ENCODE peak calls at places on chromosomes 5 and 9, in four cellular contexts. K is WTC11, H is K562, Z is HepG2. I is an unnamed sample.

GRCh38 chr5:68088302-68088701 is 127.3 kb upstream of the PIK3R1 start:
- DNase-seq in H (no peak), Z (no peak), K (no peak), I (no peak)

GRCh38 chr5:143155445-143155844 is 248.0 kb downstream of the NR3C1 start:
- DNase-seq in H (no peak), Z (no peak), K (no peak), I (no peak)

GRCh38 chr5:83925321-83925877 is 204.7 kb upstream of the HAPLN1 start:
- DNase-seq in Z (no peak), K (no peak), H (no peak), I (no peak)

GRCh38 chr5:68252678-68253520 is 37.3 kb downstream of the PIK3R1 start:
- DNase-seq in K (peak), H (peak), Z (peak), I (peak)

GRCh38 chr5:134902071-134902801 is 2.7 kb upstream of the PCBD2 start:
- DNase-seq in H (no peak), K (no peak), Z (no peak), I (no peak)

GRCh38 chr5:102617857-102618187 is 119.0 kb upstream of the SLCO6A1 start:
- DNase-seq in H (no peak), Z (no peak), K (no peak), I (no peak)

GRCh38 chr9:13787234-13787833 is 507.8 kb upstream of the MPDZ start:
- DNase-seq in K (no peak), H (no peak), Z (no peak), I (no peak)

GRCh38 chr5:1401681-1402096 is 43.6 kb downstream of the SLC6A3 start:
- DNase-seq in K (no peak), Z (no peak), H (no peak), I (no peak)

GRCh38 chr9:113215142-113215541 is 5.9 kb downstream of the FKBP15 start:
- DNase-seq in K (no peak), H (no peak), Z (peak), I (no peak)

GRCh38 chr5:90747175-90747574 is 188.6 kb downstream of the ADGRV1 start:
- DNase-seq in H (peak), K (no peak), Z (no peak), I (no peak)
- TF ChIP-seq MAX in H (no peak), K (no peak), Z (no peak), I (no peak)

DNA sequence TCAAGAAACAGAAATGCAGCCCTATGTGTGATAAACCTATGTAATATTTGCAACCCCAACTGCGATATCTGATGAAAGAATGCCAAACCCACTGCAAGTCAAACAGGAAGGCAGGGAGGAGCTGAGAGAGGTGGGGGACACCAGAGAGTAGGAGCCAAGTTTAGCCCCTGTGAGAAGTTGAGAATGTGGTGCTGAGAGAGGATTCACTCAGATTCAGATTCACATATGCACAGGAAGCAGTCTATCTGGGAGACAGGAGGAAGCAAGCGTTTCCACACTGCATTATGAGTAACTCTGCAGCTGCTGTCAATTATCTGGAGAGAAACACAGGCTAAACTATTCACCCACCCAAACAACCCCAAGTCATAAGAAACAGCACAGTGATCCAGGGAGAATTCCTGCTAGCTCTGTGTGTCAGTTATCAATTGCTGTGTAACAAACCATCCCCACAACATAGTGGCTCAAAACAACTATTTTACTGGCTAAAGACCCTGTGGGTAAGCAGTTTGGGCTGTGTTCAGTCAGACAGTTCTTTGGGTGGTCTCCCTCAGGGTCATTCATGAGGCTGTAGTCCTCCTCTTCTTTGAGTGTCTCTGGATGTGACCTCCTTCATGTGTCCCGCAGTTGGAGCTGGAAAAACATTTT is 161.9 kb upstream of the RAI14 start:
- DNase-seq in K (no peak), Z (no peak), H (no peak), I (no peak)
- TF ChIP-seq NR3C1 in K (no peak), Z (no peak), H (no peak), I (no peak)

GRCh38 chr9:91491624-91492023 is 68.0 kb upstream of the NFIL3 start:
- DNase-seq in H (no peak), K (no peak), Z (no peak), I (no peak)
- TF ChIP-seq MAX in H (no peak), K (no peak), Z (no peak), I (no peak)

GRCh38 chr9:19484699-19485098 is 75.9 kb downstream of the ACER2 start:
- DNase-seq in K (no peak), Z (no peak), H (no peak), I (no peak)
- TF ChIP-seq NR3C1 in K (no peak), Z (no peak), H (no peak), I (no peak)